ENCODE peak calls at places on chromosomes 1 and 21, in six cellular contexts. One of them, this sample, is unnamed.

GRCh38 chr1:58618303-58618702 is 41.3 kb upstream of the TACSTD2 start:
- DNase-seq in GM23248: peak
- DNase-seq in neural progenitor cell: no peak
- DNase-seq in MM.1S: no peak
- DNase-seq in PC-3: peak
- DNase-seq in HCT116: no peak
- DNase-seq in this sample: no peak

GRCh38 chr1:208207388-208208131 is 36.6 kb downstream of the PLXNA2 start:
- DNase-seq in neural progenitor cell: no peak
- DNase-seq in HCT116: no peak
- DNase-seq in MM.1S: peak
- DNase-seq in GM23248: peak
- DNase-seq in PC-3: no peak
- DNase-seq in this sample: peak

GRCh38 chr1:18631496-18632217 is 1.0 kb downstream of the PAX7 start:
- DNase-seq in GM23248: no peak
- DNase-seq in PC-3: no peak
- DNase-seq in neural progenitor cell: peak
- DNase-seq in MM.1S: no peak
- DNase-seq in HCT116: no peak
- DNase-seq in this sample: no peak

GRCh38 chr1:93324486-93325464 is 20.9 kb upstream of the DR1 start:
- DNase-seq in PC-3: peak
- DNase-seq in MM.1S: no peak
- DNase-seq in HCT116: peak
- DNase-seq in neural progenitor cell: no peak
- DNase-seq in GM23248: peak
- DNase-seq in this sample: no peak

GRCh38 chr1:179876289-179876715 is 1.3 kb downstream of the TOR1AIP2 start:
- DNase-seq in GM23248: peak
- DNase-seq in PC-3: peak
- DNase-seq in neural progenitor cell: no peak
- DNase-seq in MM.1S: no peak
- DNase-seq in HCT116: no peak
- DNase-seq in this sample: no peak

GRCh38 chr1:161307230-161307768 is 2.5 kb downstream of the MPZ start:
- DNase-seq in neural progenitor cell: no peak
- DNase-seq in PC-3: no peak
- DNase-seq in MM.1S: no peak
- DNase-seq in HCT116: no peak
- DNase-seq in GM23248: peak
- DNase-seq in this sample: no peak

GRCh38 chr21:29313662-29314408 is 15.1 kb downstream of the BACH1 start:
- DNase-seq in neural progenitor cell: no peak
- DNase-seq in MM.1S: no peak
- DNase-seq in HCT116: no peak
- DNase-seq in PC-3: no peak
- DNase-seq in GM23248: no peak
- DNase-seq in this sample: no peak

GRCh38 chr1:234933031-234933430 is 195.6 kb downstream of the TOMM20 start:
- DNase-seq in MM.1S: no peak
- DNase-seq in PC-3: no peak
- DNase-seq in HCT116: no peak
- DNase-seq in neural progenitor cell: no peak
- DNase-seq in GM23248: no peak
- DNase-seq in this sample: no peak

GRCh38 chr1:51899022-51899421 is 20.5 kb upstream of the NRDC start:
- DNase-seq in MM.1S: no peak
- DNase-seq in neural progenitor cell: no peak
- DNase-seq in PC-3: no peak
- DNase-seq in GM23248: no peak
- DNase-seq in HCT116: no peak
- DNase-seq in this sample: no peak

GRCh38 chr21:32364387-32364786 is 28.4 kb downstream of the URB1 start:
- DNase-seq in MM.1S: no peak
- DNase-seq in HCT116: no peak
- DNase-seq in GM23248: no peak
- DNase-seq in neural progenitor cell: peak
- DNase-seq in PC-3: no peak
- DNase-seq in this sample: no peak

GRCh38 chr1:204363335-204364114 is 3.8 kb upstream of the PLEKHA6 start:
- DNase-seq in neural progenitor cell: peak
- DNase-seq in MM.1S: peak
- DNase-seq in HCT116: peak
- DNase-seq in GM23248: peak
- DNase-seq in PC-3: peak
- DNase-seq in this sample: peak

GRCh38 chr1:63845346-63845745 is 71.5 kb downstream of the ROR1 start:
- DNase-seq in PC-3: no peak
- DNase-seq in MM.1S: no peak
- DNase-seq in GM23248: peak
- DNase-seq in HCT116: no peak
- DNase-seq in neural progenitor cell: no peak
- DNase-seq in this sample: no peak

GRCh38 chr1:113929750-113930498 is 800 bp downstream of the HIPK1 start:
- DNase-seq in PC-3: peak
- DNase-seq in HCT116: no peak
- DNase-seq in GM23248: peak
- DNase-seq in MM.1S: peak
- DNase-seq in neural progenitor cell: peak
- DNase-seq in this sample: peak

GRCh38 chr1:246827396-246827795 is 103.2 kb downstream of the SCCPDH start:
- DNase-seq in MM.1S: no peak
- DNase-seq in neural progenitor cell: no peak
- DNase-seq in GM23248: no peak
- DNase-seq in HCT116: no peak
- DNase-seq in PC-3: peak
- DNase-seq in this sample: no peak

GRCh38 chr1:91900538-91900937 is 14.6 kb upstream of the TGFBR3 start:
- DNase-seq in neural progenitor cell: no peak
- DNase-seq in HCT116: no peak
- DNase-seq in PC-3: peak
- DNase-seq in MM.1S: no peak
- DNase-seq in GM23248: peak
- DNase-seq in this sample: no peak

GRCh38 chr1:77416692-77417450 is 135.1 kb downstream of the AK5 start:
- DNase-seq in GM23248: peak
- DNase-seq in HCT116: peak
- DNase-seq in MM.1S: no peak
- DNase-seq in PC-3: peak
- DNase-seq in neural progenitor cell: peak
- DNase-seq in this sample: peak

GRCh38 chr1:234231061-234231892 is 142.0 kb upstream of the COA6 start:
- DNase-seq in PC-3: no peak
- DNase-seq in neural progenitor cell: no peak
- DNase-seq in GM23248: no peak
- DNase-seq in HCT116: no peak
- DNase-seq in MM.1S: no peak
- DNase-seq in this sample: peak

GRCh38 chr1:44418022-44418673 is 13.1 kb downstream of the RNF220 start:
- DNase-seq in PC-3: peak
- DNase-seq in GM23248: no peak
- DNase-seq in MM.1S: no peak
- DNase-seq in neural progenitor cell: peak
- DNase-seq in HCT116: no peak
- DNase-seq in this sample: peak

GRCh38 chr1:208149776-208150514 is 94.2 kb downstream of the PLXNA2 start:
- DNase-seq in MM.1S: no peak
- DNase-seq in PC-3: no peak
- DNase-seq in neural progenitor cell: peak
- DNase-seq in HCT116: no peak
- DNase-seq in GM23248: no peak
- DNase-seq in this sample: no peak

GRCh38 chr1:19156676-19157075 is 53.4 kb downstream of the UBR4 start:
- DNase-seq in PC-3: peak
- DNase-seq in neural progenitor cell: no peak
- DNase-seq in MM.1S: no peak
- DNase-seq in HCT116: no peak
- DNase-seq in GM23248: peak
- DNase-seq in this sample: no peak

GRCh38 chr1:78114034-78114956 is 68.5 kb downstream of the GIPC2 start:
- DNase-seq in neural progenitor cell: peak
- DNase-seq in MM.1S: peak
- DNase-seq in GM23248: peak
- DNase-seq in PC-3: peak
- DNase-seq in HCT116: peak
- DNase-seq in this sample: peak

GRCh38 chr1:29258974-29259801 is 22.9 kb downstream of the PTPRU start:
- DNase-seq in neural progenitor cell: peak
- DNase-seq in MM.1S: no peak
- DNase-seq in HCT116: no peak
- DNase-seq in GM23248: peak
- DNase-seq in PC-3: no peak
- DNase-seq in this sample: peak

GRCh38 chr1:15110128-15110866 is 43.2 kb upstream of the TMEM51 start:
- DNase-seq in neural progenitor cell: no peak
- DNase-seq in MM.1S: no peak
- DNase-seq in PC-3: no peak
- DNase-seq in HCT116: no peak
- DNase-seq in GM23248: no peak
- DNase-seq in this sample: no peak

GRCh38 chr1:58570817-58571216 is 6.2 kb downstream of the TACSTD2 start:
- DNase-seq in GM23248: peak
- DNase-seq in MM.1S: no peak
- DNase-seq in PC-3: no peak
- DNase-seq in neural progenitor cell: no peak
- DNase-seq in HCT116: no peak
- DNase-seq in this sample: no peak

GRCh38 chr1:32871364-32872188 is 864 bp upstream of the FNDC5 start:
- DNase-seq in MM.1S: no peak
- DNase-seq in PC-3: no peak
- DNase-seq in GM23248: peak
- DNase-seq in neural progenitor cell: peak
- DNase-seq in HCT116: no peak
- DNase-seq in this sample: peak

GRCh38 chr1:219805191-219805590 is 123.2 kb downstream of the SLC30A10 start:
- DNase-seq in MM.1S: no peak
- DNase-seq in PC-3: peak
- DNase-seq in HCT116: no peak
- DNase-seq in neural progenitor cell: no peak
- DNase-seq in GM23248: no peak
- DNase-seq in this sample: no peak
- H2AFZ ChIP-seq in MM.1S: no peak
- H2AFZ ChIP-seq in PC-3: no peak
- H2AFZ ChIP-seq in HCT116: no peak
- H2AFZ ChIP-seq in neural progenitor cell: no peak
- H2AFZ ChIP-seq in GM23248: no peak
- H2AFZ ChIP-seq in this sample: peak

DNA sequence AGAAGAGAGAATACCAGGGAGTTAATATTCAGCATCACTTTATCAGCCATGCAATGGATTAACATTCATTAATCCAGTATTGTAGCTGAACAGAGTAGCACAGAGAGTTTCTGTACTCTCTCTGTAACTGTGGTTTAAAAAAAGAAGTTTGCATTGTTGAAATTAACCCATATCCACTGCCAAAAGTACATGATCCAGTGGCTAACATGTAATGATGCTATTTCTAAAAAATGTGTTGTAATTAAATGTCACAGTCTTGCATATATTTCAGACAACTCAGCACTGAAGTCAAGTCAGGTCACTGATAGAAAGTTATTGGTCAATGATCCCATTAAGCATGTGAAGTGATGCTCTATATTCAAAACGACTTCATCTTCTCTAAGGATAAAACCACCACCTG is 141.3 kb downstream of the NRIP1 start:
- DNase-seq in GM23248: peak
- DNase-seq in PC-3: no peak
- DNase-seq in neural progenitor cell: no peak
- DNase-seq in HCT116: no peak
- DNase-seq in MM.1S: no peak
- DNase-seq in this sample: no peak
- TF ChIP-seq EZH2phosphoT487 in GM23248: no peak
- TF ChIP-seq EZH2phosphoT487 in PC-3: no peak
- TF ChIP-seq EZH2phosphoT487 in neural progenitor cell: no peak
- TF ChIP-seq EZH2phosphoT487 in HCT116: no peak
- TF ChIP-seq EZH2phosphoT487 in MM.1S: no peak
- TF ChIP-seq EZH2phosphoT487 in this sample: no peak

DNA sequence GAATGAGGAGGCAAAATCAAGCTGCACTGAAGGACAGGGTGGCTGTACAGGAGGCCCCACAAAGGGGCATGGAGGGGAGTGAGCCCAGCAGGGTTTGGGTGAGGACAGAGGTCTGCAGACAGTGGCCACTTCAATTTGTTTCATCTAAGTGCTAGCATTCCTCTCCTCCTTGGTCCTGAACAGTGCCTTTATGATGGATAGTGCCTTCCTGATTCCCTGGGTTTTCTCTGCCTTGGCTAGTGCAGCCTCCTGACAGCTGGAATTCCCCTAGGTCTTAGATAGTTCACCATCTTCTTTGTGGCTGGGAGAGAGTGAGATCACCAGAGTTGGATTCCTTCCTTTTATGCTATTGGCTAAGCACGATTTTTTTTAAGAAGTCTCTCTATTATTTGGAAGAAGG is 3.8 kb upstream of the HPCAL4 start:
- DNase-seq in PC-3: no peak
- DNase-seq in HCT116: no peak
- DNase-seq in neural progenitor cell: no peak
- DNase-seq in GM23248: no peak
- DNase-seq in MM.1S: no peak
- DNase-seq in this sample: peak
- TF ChIP-seq EZH2 in PC-3: no peak
- TF ChIP-seq EZH2 in HCT116: no peak
- TF ChIP-seq EZH2 in neural progenitor cell: no peak
- TF ChIP-seq EZH2 in GM23248: no peak
- TF ChIP-seq EZH2 in MM.1S: no peak
- TF ChIP-seq EZH2 in this sample: no peak

GRCh38 chr1:218079379-218079778 is 205.7 kb upstream of the RRP15 start:
- DNase-seq in GM23248: no peak
- DNase-seq in MM.1S: peak
- DNase-seq in neural progenitor cell: no peak
- DNase-seq in HCT116: no peak
- DNase-seq in PC-3: no peak
- DNase-seq in this sample: no peak
- H2AFZ ChIP-seq in GM23248: no peak
- H2AFZ ChIP-seq in MM.1S: peak
- H2AFZ ChIP-seq in neural progenitor cell: peak
- H2AFZ ChIP-seq in HCT116: no peak
- H2AFZ ChIP-seq in PC-3: peak
- H2AFZ ChIP-seq in this sample: no peak

DNA sequence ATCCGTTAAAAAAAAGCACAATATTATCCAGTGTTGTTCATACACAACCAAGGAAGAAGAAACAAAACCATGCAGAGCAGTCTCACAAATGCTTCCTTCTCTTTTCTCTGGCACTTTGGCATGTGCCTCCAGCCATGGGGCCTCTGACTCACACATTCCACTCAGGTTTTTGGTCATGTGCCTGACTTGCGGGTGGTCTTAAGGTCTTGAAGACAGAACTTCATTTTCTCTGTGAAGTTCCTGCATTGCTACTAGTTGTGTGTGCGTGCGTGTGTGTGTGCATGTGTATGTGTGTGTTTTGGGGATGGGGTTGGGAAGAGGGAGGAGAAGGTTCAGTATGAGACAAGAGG is 276.3 kb downstream of the RPS6KC1 start:
- DNase-seq in PC-3: peak
- DNase-seq in GM23248: peak
- DNase-seq in MM.1S: no peak
- DNase-seq in neural progenitor cell: no peak
- DNase-seq in HCT116: no peak
- DNase-seq in this sample: no peak
- TF ChIP-seq EZH2phosphoT487 in PC-3: no peak
- TF ChIP-seq EZH2phosphoT487 in GM23248: no peak
- TF ChIP-seq EZH2phosphoT487 in MM.1S: no peak
- TF ChIP-seq EZH2phosphoT487 in neural progenitor cell: no peak
- TF ChIP-seq EZH2phosphoT487 in HCT116: no peak
- TF ChIP-seq EZH2phosphoT487 in this sample: no peak

This sample was measured in GM23338.